ENCODE peak calls at places on chromosomes 12 and 14, in seven cellular contexts. M is H1, Y is IMR-90, U is H9, T is mesenchymal stem cell, L is trophoblast cell, W is neuronal stem cell. A is an unnamed sample.

GRCh38 chr14:62189698-62190097 is 427.5 kb downstream of the SNAPC1 start:
- DNase-seq in M (no peak), Y (peak), U (no peak), T (no peak), L (no peak), W (no peak), A (no peak)

GRCh38 chr14:78088941-78089340 is 81.2 kb upstream of the NRXN3 start:
- DNase-seq in M (no peak), Y (no peak), U (peak), T (no peak), L (no peak), W (no peak), A (peak)

GRCh38 chr14:72892103-72892878 is 1.6 kb downstream of the DPF3 start:
- DNase-seq in M (no peak), Y (peak), U (peak), T (peak), L (peak), W (no peak), A (peak)

GRCh38 chr12:3135522-3136461 is 58.6 kb downstream of the TSPAN9 start:
- DNase-seq in M (peak), Y (peak), U (peak), T (peak), L (peak), W (peak), A (peak)

GRCh38 chr12:72365151-72365550 is 93.0 kb downstream of the TRHDE start:
- DNase-seq in M (no peak), Y (peak), U (no peak), T (no peak), L (no peak), W (no peak), A (no peak)

GRCh38 chr14:77085538-77085937 is 12.5 kb upstream of the CIPC start:
- DNase-seq in M (no peak), Y (no peak), U (no peak), T (peak), L (peak), W (peak), A (peak)

GRCh38 chr12:75812341-75813018 is 219.1 kb downstream of the PHLDA1 start:
- DNase-seq in M (peak), Y (peak), U (peak), T (peak), L (no peak), W (no peak), A (no peak)

GRCh38 chr14:65631040-65631439 is 218.5 kb downstream of the FUT8 start:
- DNase-seq in M (no peak), Y (no peak), U (no peak), T (no peak), L (peak), W (no peak), A (peak)

GRCh38 chr14:102371361-102371760 is 8.6 kb downstream of the TECPR2 start:
- DNase-seq in M (no peak), Y (no peak), U (no peak), T (no peak), L (peak), W (no peak), A (no peak)

GRCh38 chr12:121825041-121825523 is 21.3 kb downstream of the SETD1B start:
- DNase-seq in M (no peak), Y (no peak), U (peak), T (no peak), L (no peak), W (no peak), A (no peak)

GRCh38 chr14:92678766-92679165 is 69.7 kb downstream of the LGMN start:
- DNase-seq in M (no peak), Y (no peak), U (no peak), T (no peak), L (no peak), W (no peak), A (no peak)

GRCh38 chr12:121980211-121980891 is 41.3 kb upstream of the BCL7A start:
- DNase-seq in M (no peak), Y (peak), U (no peak), T (no peak), L (no peak), W (no peak), A (no peak)

GRCh38 chr14:50775357-50775756 is 55.6 kb downstream of the NIN start:
- DNase-seq in M (no peak), Y (peak), U (no peak), T (peak), L (peak), W (no peak), A (peak)

GRCh38 chr14:77409131-77409533 is 14.2 kb downstream of the NOXRED1 start:
- DNase-seq in M (no peak), Y (no peak), U (peak), T (peak), L (no peak), W (no peak), A (peak)

GRCh38 chr12:57223191-57224165 is 6.0 kb upstream of the SHMT2 start:
- DNase-seq in M (no peak), Y (no peak), U (no peak), T (no peak), L (no peak), W (no peak), A (no peak)

GRCh38 chr12:102957339-102958050 is at the start of gene ASCL1:
- DNase-seq in M (no peak), Y (peak), U (peak), T (peak), L (peak), W (no peak), A (peak)

GRCh38 chr12:32533971-32534590 is 134.7 kb downstream of the FGD4 start:
- DNase-seq in M (no peak), Y (peak), U (peak), T (peak), L (peak), W (no peak), A (peak)

GRCh38 chr14:71206766-71207371 is 299.6 kb downstream of the PCNX1 start:
- DNase-seq in M (no peak), Y (peak), U (no peak), T (peak), L (no peak), W (no peak), A (no peak)

GRCh38 chr12:26251600-26251999 is 56.2 kb downstream of the SSPN start:
- DNase-seq in M (no peak), Y (no peak), U (no peak), T (no peak), L (no peak), W (no peak), A (no peak)

GRCh38 chr12:125186471-125187147 is 121.4 kb downstream of the AACS start:
- DNase-seq in M (no peak), Y (no peak), U (no peak), T (peak), L (peak), W (no peak), A (no peak)

GRCh38 chr14:35400707-35401421 is 3.7 kb downstream of the NFKBIA start:
- DNase-seq in M (no peak), Y (no peak), U (no peak), T (peak), L (peak), W (no peak), A (no peak)

GRCh38 chr12:45409966-45410365 is 194.1 kb downstream of the ANO6 start:
- DNase-seq in M (no peak), Y (peak), U (no peak), T (no peak), L (peak), W (no peak), A (no peak)

GRCh38 chr12:57066245-57066644 is 12.3 kb downstream of the NEMP1 start:
- DNase-seq in M (no peak), Y (no peak), U (no peak), T (no peak), L (no peak), W (no peak), A (no peak)

GRCh38 chr12:49553512-49554088 is 14.3 kb downstream of the MCRS1 start:
- DNase-seq in M (no peak), Y (no peak), U (no peak), T (peak), L (peak), W (no peak), A (peak)

GRCh38 chr14:59360923-59361794 is 104.0 kb downstream of the GPR135 start:
- DNase-seq in M (no peak), Y (peak), U (no peak), T (peak), L (peak), W (no peak), A (peak)

GRCh38 chr12:29698756-29699155 is 85.0 kb downstream of the TMTC1 start:
- DNase-seq in M (no peak), Y (no peak), U (no peak), T (no peak), L (no peak), W (no peak), A (peak)

GRCh38 chr14:54567634-54568561 is 970 bp downstream of the SAMD4A start:
- DNase-seq in M (no peak), Y (no peak), U (peak), T (peak), L (peak), W (peak), A (peak)

GRCh38 chr12:9118161-9118560 is 2.4 kb upstream of the A2M start:
- DNase-seq in M (no peak), Y (no peak), U (no peak), T (no peak), L (peak), W (no peak), A (no peak)

GRCh38 chr12:27772328-27773049 is 7.5 kb upstream of the KLHL42 start:
- DNase-seq in M (no peak), Y (peak), U (no peak), T (peak), L (peak), W (no peak), A (no peak)

GRCh38 chr14:69569859-69570258 is 4.8 kb downstream of the CCDC177 start:
- DNase-seq in M (no peak), Y (no peak), U (no peak), T (no peak), L (peak), W (no peak), A (no peak)

GRCh38 chr12:6959376-6960290 is 8.5 kb downstream of the PTPN6 start:
- DNase-seq in M (no peak), Y (no peak), U (no peak), T (no peak), L (peak), W (no peak), A (no peak)

GRCh38 chr12:131436922-131437705 is 273.8 kb upstream of the SFSWAP start:
- DNase-seq in M (no peak), Y (no peak), U (peak), T (no peak), L (no peak), W (no peak), A (peak)

GRCh38 chr14:100896369-100897060 is 7.0 kb downstream of the RTL1 start:
- DNase-seq in M (no peak), Y (no peak), U (peak), T (no peak), L (no peak), W (no peak), A (no peak)

GRCh38 chr12:130702966-130703732 is 12.9 kb downstream of the RIMBP2 start:
- DNase-seq in M (no peak), Y (no peak), U (peak), T (no peak), L (peak), W (peak), A (no peak)

GRCh38 chr12:1795221-1795784 is 25.1 kb upstream of the LRTM2 start:
- DNase-seq in M (no peak), Y (no peak), U (peak), T (no peak), L (no peak), W (no peak), A (peak)

DNA sequence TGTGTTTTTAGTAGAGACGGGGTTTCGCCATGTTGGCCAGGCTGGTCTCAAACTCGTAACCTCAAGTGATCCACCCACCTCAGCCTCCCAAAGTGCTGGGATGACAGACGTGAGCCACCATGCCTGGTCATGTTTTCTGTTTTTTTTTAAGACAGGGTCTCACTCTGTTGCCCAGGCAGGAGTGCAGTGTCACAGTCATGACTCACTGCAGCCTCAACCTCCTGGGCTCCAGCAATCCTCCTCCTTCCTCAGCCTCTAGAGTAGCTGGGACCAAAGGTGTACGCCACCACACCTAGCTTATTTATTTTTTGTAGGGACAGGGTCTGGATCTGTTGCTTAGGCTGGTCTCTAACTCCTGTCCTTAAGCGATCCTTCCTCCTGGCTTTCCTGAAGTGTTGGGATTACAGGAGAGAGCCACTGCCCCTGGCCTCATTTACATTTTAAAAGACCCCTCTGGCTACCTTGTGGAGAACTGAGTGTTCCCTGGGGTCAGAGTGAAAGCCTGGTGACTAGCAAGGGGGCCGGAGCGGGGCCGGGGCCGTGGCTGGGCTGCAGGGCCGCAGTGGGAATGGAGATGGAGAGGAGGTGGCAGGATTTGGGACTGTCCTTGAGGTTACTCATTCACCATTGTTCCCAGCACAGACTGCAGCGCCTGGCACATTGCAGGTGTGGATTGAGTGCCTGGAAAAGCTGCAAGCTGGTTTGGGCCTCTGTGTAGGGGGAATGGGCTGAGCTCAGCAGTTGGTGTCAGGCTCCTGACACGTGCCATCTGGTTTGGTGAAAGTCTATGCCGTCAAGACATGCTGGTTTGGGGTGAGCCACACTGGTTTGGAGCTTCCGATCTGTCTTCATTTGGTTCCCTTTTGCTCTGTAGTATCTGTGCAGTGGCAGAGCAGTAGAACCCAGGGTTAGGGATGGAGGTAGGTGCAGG is 18.1 kb downstream of the KMT5A start:
- DNase-seq in M (peak), Y (no peak), U (peak), T (no peak), L (no peak), W (no peak), A (peak)
- H3K9ac ChIP-seq in M (no peak), Y (no peak), U (no peak), T (no peak), L (no peak), W (peak), A (no peak)

GRCh38 chr14:30888480-30889243 is 14.3 kb downstream of the COCH start:
- DNase-seq in M (no peak), Y (no peak), U (no peak), T (no peak), L (no peak), W (no peak), A (peak)
- H3K4ac ChIP-seq in M (no peak), Y (no peak), U (no peak), T (no peak), L (no peak), W (no peak), A (no peak)

GRCh38 chr14:95362180-95362494 is 42.4 kb upstream of the CLMN start:
- DNase-seq in M (no peak), Y (no peak), U (peak), T (no peak), L (no peak), W (no peak), A (peak)

GRCh38 chr14:95360828-95361227 is 41.1 kb upstream of the CLMN start:
- DNase-seq in M (no peak), Y (no peak), U (peak), T (no peak), L (no peak), W (no peak), A (peak)

GRCh38 chr14:95359974-95360826 is 40.5 kb upstream of the CLMN start:
- DNase-seq in M (no peak), Y (no peak), U (peak), T (no peak), L (no peak), W (peak), A (peak)

GRCh38 chr14:95363468-95363954 is 43.8 kb upstream of the CLMN start:
- DNase-seq in M (no peak), Y (no peak), U (no peak), T (no peak), L (no peak), W (no peak), A (no peak)

GRCh38 chr14:95361373-95362179 is 41.9 kb upstream of the CLMN start:
- DNase-seq in M (peak), Y (no peak), U (peak), T (no peak), L (peak), W (no peak), A (peak)
- H3K9ac ChIP-seq in M (no peak), Y (no peak), U (peak), T (peak), L (no peak), W (no peak), A (peak)

DNA sequence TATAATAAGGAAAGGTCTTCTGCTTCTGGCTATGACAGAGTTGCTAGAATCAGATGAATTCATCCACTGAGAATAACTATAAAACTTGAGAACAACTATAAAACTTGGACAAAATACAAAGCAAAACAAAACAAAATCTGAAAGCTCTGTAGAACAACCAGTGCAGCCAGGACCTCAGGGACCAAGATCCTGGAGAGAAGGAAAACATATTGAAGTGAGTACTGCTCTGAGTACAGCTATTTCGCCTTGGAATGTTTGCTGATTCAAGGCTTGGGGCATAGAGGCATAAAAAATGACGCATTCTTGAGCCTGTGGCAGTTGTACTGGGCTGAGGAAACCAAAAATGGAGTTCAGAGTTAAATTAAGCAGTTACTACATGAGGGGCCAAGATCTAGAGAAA is 21.7 kb downstream of the FOXA1 start:
- DNase-seq in M (no peak), Y (no peak), U (no peak), T (no peak), L (no peak), W (no peak), A (no peak)
- H3K4ac ChIP-seq in M (no peak), Y (no peak), U (no peak), T (no peak), L (no peak), W (no peak), A (no peak)

GRCh38 chr12:109818900-109819500 is 14.2 kb downstream of the TRPV4 start:
- DNase-seq in M (no peak), Y (peak), U (no peak), T (peak), L (peak), W (no peak), A (no peak)
- H3K9ac ChIP-seq in M (no peak), Y (no peak), U (no peak), T (no peak), L (no peak), W (no peak), A (no peak)

GRCh38 chr12:8028267-8028666 is 4.2 kb upstream of the FOXJ2 start:
- DNase-seq in M (no peak), Y (no peak), U (no peak), T (no peak), L (no peak), W (no peak), A (no peak)
- H3K4ac ChIP-seq in M (no peak), Y (no peak), U (no peak), T (no peak), L (no peak), W (no peak), A (no peak)

A was measured in mesendoderm.